ENCODE peak calls at places on chromosomes 3 and 15, in six cellular contexts. T is HCT116, R is A549, D is IMR-90, O is H1, M is GM12878. H is an unnamed sample.

GRCh38 chr15:70424937-70425411 is 327.3 kb upstream of the TLE3 start:
- DNase-seq in R (no peak), O (no peak), M (no peak), T (no peak), D (no peak), H (no peak)

GRCh38 chr15:56042982-56043980 is 49.9 kb upstream of the NEDD4 start:
- DNase-seq in T (no peak), D (no peak), M (peak), R (no peak), O (no peak), H (no peak)

GRCh38 chr15:42091753-42092665 is 2.4 kb downstream of the PLA2G4D start:
- DNase-seq in O (no peak), R (no peak), M (no peak), T (peak), D (no peak), H (no peak)

GRCh38 chr15:66046326-66046725 is 177.0 kb downstream of the RAB11A start:
- DNase-seq in M (no peak), T (no peak), O (no peak), R (no peak), D (no peak), H (no peak)

GRCh38 chr3:194198938-194199337 is 63.0 kb downstream of the HES1 start:
- DNase-seq in T (no peak), R (no peak), D (no peak), O (no peak), M (no peak), H (no peak)

GRCh38 chr3:4976109-4976508 is 3.1 kb upstream of the BHLHE40 start:
- DNase-seq in T (peak), D (peak), M (no peak), O (peak), R (peak), H (peak)

GRCh38 chr3:55180936-55181535 is 253.2 kb upstream of the LRTM1 start:
- DNase-seq in M (no peak), T (no peak), O (peak), D (no peak), R (no peak), H (peak)

GRCh38 chr3:8945890-8946590 is 17.2 kb downstream of the RAD18 start:
- DNase-seq in O (no peak), D (no peak), R (no peak), T (no peak), M (no peak), H (no peak)

GRCh38 chr3:111326144-111326995 is 215.6 kb upstream of the CD96 start:
- DNase-seq in O (no peak), M (no peak), T (no peak), R (no peak), D (peak), H (no peak)

GRCh38 chr3:127535106-127535785 is 55.3 kb downstream of the TPRA1 start:
- DNase-seq in M (no peak), D (no peak), T (no peak), O (no peak), R (no peak), H (no peak)

GRCh38 chr3:112587336-112587735 is 25.5 kb downstream of the SLC35A5 start:
- DNase-seq in T (no peak), O (no peak), R (no peak), M (no peak), D (no peak), H (no peak)

GRCh38 chr3:141273700-141274410 is 42.2 kb downstream of the PXYLP1 start:
- DNase-seq in D (no peak), M (no peak), R (no peak), T (no peak), O (peak), H (no peak)

GRCh38 chr15:29792426-29793159 is 29.7 kb downstream of the TJP1 start:
- DNase-seq in M (no peak), T (no peak), D (no peak), O (no peak), R (no peak), H (no peak)
- TF ChIP-seq RAD21 in M (no peak), T (no peak), D (no peak), O (no peak), R (no peak), H (no peak)

DNA sequence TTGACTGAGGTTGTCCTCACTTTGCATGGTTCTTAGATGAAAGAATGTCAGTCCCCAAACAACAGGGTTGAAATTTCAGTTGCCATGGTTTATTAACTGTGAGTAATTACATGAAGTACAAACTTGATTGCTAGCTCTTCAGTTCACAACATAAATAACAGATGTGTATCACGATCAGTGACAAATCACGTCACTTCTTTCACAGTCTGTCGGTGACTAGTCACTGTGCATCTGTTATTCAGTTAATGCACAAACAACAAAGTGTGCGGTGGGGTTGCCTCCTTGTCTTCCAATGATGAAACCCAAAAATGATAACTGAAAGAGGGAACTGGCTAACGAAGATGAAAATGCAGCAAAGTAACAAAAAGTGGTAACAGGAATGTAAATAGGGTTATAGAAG is 159.2 kb downstream of the WDR76 start:
- DNase-seq in T (no peak), M (no peak), R (no peak), O (no peak), D (no peak), H (no peak)
- TF ChIP-seq RAD21 in T (no peak), M (no peak), R (no peak), O (no peak), D (no peak), H (no peak)

DNA sequence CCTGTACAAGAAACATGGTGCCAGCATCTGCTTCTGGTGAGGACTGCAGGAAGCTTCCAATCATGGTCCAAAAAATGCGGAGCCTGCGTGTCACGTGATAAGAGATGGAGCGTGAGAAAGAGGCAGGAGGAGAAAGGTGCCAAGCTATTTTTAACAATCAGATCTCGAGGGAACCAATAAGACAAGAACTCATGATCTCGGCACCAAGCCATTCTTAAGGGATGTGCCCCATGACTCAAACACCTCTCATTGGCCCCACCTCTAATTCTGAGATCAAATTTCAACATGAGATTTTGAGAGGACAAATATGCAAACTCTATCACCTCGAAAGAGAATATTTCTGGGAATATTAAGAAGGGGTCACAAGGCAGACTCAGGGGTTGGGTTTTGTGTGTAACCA is 107.2 kb downstream of the PYDC2 start:
- DNase-seq in R (no peak), M (no peak), O (no peak), T (no peak), D (no peak), H (no peak)
- TF ChIP-seq RAD21 in R (no peak), M (no peak), O (no peak), T (no peak), D (no peak), H (no peak)

GRCh38 chr3:134516905-134517304 is 31.0 kb downstream of the CEP63 start:
- DNase-seq in R (no peak), T (no peak), M (no peak), D (no peak), O (no peak), H (no peak)

GRCh38 chr3:134511500-134511899 is 25.6 kb downstream of the CEP63 start:
- DNase-seq in D (no peak), R (no peak), M (no peak), O (no peak), T (no peak), H (no peak)
- TF ChIP-seq RAD21 in D (no peak), R (no peak), M (no peak), O (no peak), T (no peak), H (no peak)

H was measured in K562.